ENCODE peak calls at places on chromosomes 6 and 20, in six cellular contexts. E is EL, I is NCI-H82, K is A673, A is AG08396, H is left kidney. S is an unnamed sample.

GRCh38 chr20:326645-327031 is 1.3 kb downstream of the SOX12 start:
- DNase-seq in I (peak; percentile 74), E (peak; percentile 62), A (peak; percentile 23), K (no peak), H (peak; percentile 65), S (no peak)

GRCh38 chr20:31908424-31908823 is 38.0 kb downstream of the TTLL9 start:
- DNase-seq in A (no peak), H (no peak), K (no peak), E (no peak), I (no peak), S (no peak)

GRCh38 chr20:63105211-63106107 is 98.7 kb upstream of the BHLHE23 start:
- DNase-seq in E (no peak), I (no peak), H (no peak), A (no peak), K (no peak), S (no peak)

GRCh38 chr6:10028202-10028601 is 386.7 kb downstream of the TFAP2A start:
- DNase-seq in A (no peak), K (no peak), H (peak; percentile 18), I (no peak), E (no peak), S (no peak)

GRCh38 chr6:13762648-13763441 is 51.2 kb upstream of the RANBP9 start:
- DNase-seq in A (peak; percentile 82), E (peak; percentile 31), H (no peak), K (peak; percentile 42), I (no peak), S (peak; percentile 94)

GRCh38 chr6:2870046-2870636 is 28.5 kb upstream of the SERPINB1 start:
- DNase-seq in E (no peak), H (no peak), I (no peak), K (no peak), A (no peak), S (no peak)

GRCh38 chr20:3222635-3223600 is 13.6 kb downstream of the ITPA start:
- DNase-seq in H (peak; percentile 96), I (peak; percentile 88), K (no peak), A (no peak), E (no peak), S (peak; percentile 45)

GRCh38 chr20:25865715-25866656 is 169.3 kb upstream of the ZNF337 start:
- DNase-seq in K (peak; percentile 76), I (peak; percentile 81), E (peak; percentile 82), A (peak; percentile 82), H (peak; percentile 91), S (peak; percentile 52)

GRCh38 chr6:162442675-162443074 is 284.9 kb downstream of the PRKN start:
- DNase-seq in I (peak; percentile 79), K (peak; percentile 21), E (no peak), A (no peak), H (peak; percentile 87), S (no peak)

GRCh38 chr6:95280690-95281273 is 296.6 kb upstream of the MANEA start:
- DNase-seq in K (peak; percentile 60), I (peak; percentile 89), A (no peak), E (no peak), H (peak; percentile 22), S (peak; percentile 31)

GRCh38 chr6:38160831-38161230 is 341.3 kb downstream of the ZFAND3 start:
- DNase-seq in K (no peak), E (no peak), H (no peak), A (no peak), I (no peak), S (no peak)

GRCh38 chr6:75285156-75285639 is 606 bp upstream of the TMEM30A start:
- DNase-seq in I (no peak), H (no peak), E (no peak), K (peak; percentile 23), A (no peak), S (peak; percentile 37)

GRCh38 chr6:136037885-136038460 is 186.5 kb downstream of the PDE7B start:
- DNase-seq in K (no peak), H (peak; percentile 65), E (peak; percentile 34), A (peak; percentile 22), I (peak; percentile 6), S (no peak)

GRCh38 chr6:35642471-35643161 is 46.1 kb downstream of the FKBP5 start:
- DNase-seq in H (no peak), A (no peak), E (no peak), K (no peak), I (peak; percentile 75), S (no peak)

GRCh38 chr6:44226368-44227137 is 3.2 kb downstream of the SLC29A1 start:
- DNase-seq in E (no peak), I (no peak), K (no peak), H (peak; percentile 61), A (no peak), S (no peak)